ENCODE peak calls at places on chromosomes 16 and 17, in seven cellular contexts. J is HCT116, O is GM12878, S is SK-N-SH, Z is K562, H is HepG2, Q is H1. L is an unnamed sample.

GRCh38 chr17:74431568-74432483 is at the start of gene GPRC5C:
- DNase-seq in H (peak; percentile 95), Z (peak; percentile 55), S (peak; percentile 84), O (no peak), J (peak; percentile 66), Q (peak; percentile 82), L (peak; percentile 98)

GRCh38 chr17:44187131-44187899 is 543 bp downstream of the TMUB2 start:
- DNase-seq in O (no peak), Z (no peak), S (peak; percentile 88), J (no peak), H (no peak), Q (peak; percentile 63), L (no peak)

GRCh38 chr17:17380156-17380925 is 77.2 kb downstream of the NT5M start:
- DNase-seq in O (no peak), Q (no peak), S (no peak), J (no peak), H (no peak), Z (no peak), L (no peak)

GRCh38 chr17:28738680-28739384 is 5.0 kb upstream of the TRAF4 start:
- DNase-seq in S (no peak), O (peak; percentile 72), J (no peak), Q (no peak), Z (no peak), H (no peak), L (no peak)

GRCh38 chr17:39863918-39864746 is at the start of gene IKZF3:
- DNase-seq in S (peak; percentile 78), Q (peak; percentile 87), H (peak; percentile 46), J (no peak), Z (peak; percentile 72), O (no peak), L (peak; percentile 75)

GRCh38 chr17:1493291-1493980 is 950 bp upstream of the MYO1C start:
- DNase-seq in S (no peak), O (no peak), Z (no peak), J (no peak), Q (no peak), H (no peak), L (no peak)

GRCh38 chr17:8362651-8363332 is 13.7 kb downstream of the KRABD2 start:
- DNase-seq in J (no peak), O (no peak), Z (no peak), H (no peak), Q (no peak), S (no peak), L (no peak)

GRCh38 chr16:54455021-54455725 is 168.6 kb upstream of the IRX3 start:
- DNase-seq in S (peak; percentile 40), O (no peak), J (no peak), Q (no peak), H (no peak), Z (no peak), L (no peak)

GRCh38 chr16:2512920-2513404 is 790 bp upstream of the ATP6V0C start:
- DNase-seq in O (no peak), H (no peak), Q (peak; percentile 77), Z (peak; percentile 47), J (no peak), S (peak; percentile 58), L (no peak)

GRCh38 chr17:303161-303560 is 49.4 kb downstream of the RPH3AL start:
- DNase-seq in S (no peak), Q (no peak), Z (no peak), J (no peak), H (no peak), O (no peak), L (no peak)

GRCh38 chr17:67555855-67556254 is 161.9 kb upstream of the NOL11 start:
- DNase-seq in H (no peak), Z (no peak), J (no peak), Q (no peak), O (no peak), S (no peak), L (no peak)

GRCh38 chr17:10309003-10309974 is 63.5 kb downstream of the MYH13 start:
- DNase-seq in O (no peak), S (no peak), H (no peak), Z (no peak), Q (no peak), J (no peak), L (no peak)

GRCh38 chr17:2150871-2151270 is 96.0 kb downstream of the HIC1 start:
- DNase-seq in Q (no peak), O (no peak), J (no peak), H (no peak), Z (no peak), S (no peak), L (no peak)

GRCh38 chr16:78458588-78458987 is 359.1 kb downstream of the WWOX start:
- DNase-seq in S (no peak), O (no peak), J (no peak), H (peak; percentile 28), Q (no peak), Z (no peak), L (peak; percentile 12)

GRCh38 chr16:61182416-61182815 is 853.8 kb downstream of the CDH8 start:
- DNase-seq in J (no peak), S (no peak), Z (no peak), H (no peak), O (peak; percentile 4), Q (no peak), L (no peak)

GRCh38 chr17:27343972-27344607 is 50.2 kb downstream of the WSB1 start:
- DNase-seq in Z (no peak), H (no peak), O (no peak), J (no peak), Q (no peak), S (no peak), L (no peak)

GRCh38 chr17:2396568-2397246 is 4.2 kb downstream of the MNT start:
- DNase-seq in O (peak; percentile 68), Q (peak; percentile 89), Z (peak; percentile 95), S (peak; percentile 81), H (peak; percentile 95), J (peak; percentile 93), L (peak; percentile 82)

GRCh38 chr16:68605746-68606145 is 39.4 kb upstream of the CDH3 start:
- DNase-seq in Q (no peak), J (no peak), H (no peak), Z (no peak), S (no peak), O (no peak), L (no peak)

GRCh38 chr17:43453331-43453812 is 30.4 kb upstream of the DHX8 start:
- DNase-seq in H (no peak), O (no peak), J (no peak), Q (no peak), Z (no peak), S (no peak), L (no peak)

GRCh38 chr16:65214196-65214595 is 92.3 kb upstream of the CDH11 start:
- DNase-seq in H (no peak), S (no peak), Z (no peak), Q (no peak), J (no peak), O (no peak), L (no peak)

GRCh38 chr17:75844530-75845057 is 390 bp upstream of the UNC13D start:
- DNase-seq in H (peak; percentile 64), S (peak; percentile 83), Z (peak; percentile 81), O (no peak), J (peak; percentile 85), Q (no peak), L (peak; percentile 98)

GRCh38 chr17:75842963-75843576 is 1.1 kb downstream of the UNC13D start:
- DNase-seq in O (no peak), Q (no peak), Z (no peak), H (no peak), S (no peak), J (no peak), L (no peak)

GRCh38 chr17:75842411-75842810 is 1.8 kb downstream of the UNC13D start:
- DNase-seq in Z (no peak), J (no peak), O (no peak), Q (no peak), S (no peak), H (no peak), L (no peak)

GRCh38 chr17:75845058-75845711 is 981 bp upstream of the UNC13D start:
- DNase-seq in H (peak; percentile 86), Q (peak; percentile 87), O (peak; percentile 81), Z (peak; percentile 98), S (peak; percentile 93), J (peak; percentile 96), L (peak; percentile 99)

DNA sequence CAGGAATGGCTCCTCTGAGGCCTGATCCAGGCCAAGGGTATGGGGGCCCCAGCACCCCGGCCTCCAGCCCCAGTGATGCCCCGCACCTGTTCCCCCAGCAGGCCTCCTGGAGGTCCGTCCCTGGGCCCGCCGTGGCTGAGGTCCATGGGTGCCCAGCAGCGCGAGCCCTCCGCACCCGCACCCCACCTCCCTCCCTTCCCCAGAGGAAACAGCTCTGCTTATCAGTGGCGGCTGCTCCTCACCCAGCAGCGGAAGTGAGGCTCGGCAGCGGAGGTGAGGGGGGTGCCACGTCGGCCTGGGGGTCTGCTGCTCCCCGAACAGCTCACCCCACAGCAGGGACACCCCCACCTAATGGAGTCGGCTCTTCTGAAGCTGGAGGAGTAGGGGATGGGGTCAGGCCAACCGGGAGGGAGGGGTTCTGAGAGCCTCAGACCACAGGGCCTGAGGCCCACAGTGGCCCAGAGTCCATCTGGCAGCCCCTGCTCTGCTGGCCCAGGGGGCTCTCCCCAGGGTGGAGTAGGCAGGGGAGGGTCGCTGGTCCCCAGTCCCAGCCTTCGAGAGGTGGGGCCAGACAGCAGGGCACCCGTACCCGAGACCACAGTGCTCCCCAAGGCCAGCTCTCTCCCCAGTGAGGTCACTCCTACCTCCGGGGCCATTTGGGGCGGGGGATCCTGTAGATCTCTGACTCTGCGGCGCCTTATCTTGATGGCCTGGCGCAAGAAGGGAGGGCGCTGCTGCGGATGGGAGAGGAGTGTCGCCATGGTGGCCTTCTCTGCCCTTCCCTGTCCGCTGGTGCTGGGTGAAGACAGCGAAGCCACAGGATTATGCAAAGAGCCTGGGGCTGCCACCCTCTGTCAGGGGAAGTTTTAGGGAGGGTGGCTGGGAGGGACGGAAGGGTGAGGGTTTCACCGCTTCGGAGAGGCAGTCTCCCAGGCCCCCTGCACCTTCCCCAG is at the start of gene UNC13D:
- DNase-seq in Z (peak; percentile 89), Q (no peak), S (peak; percentile 94), H (peak; percentile 76), O (no peak), J (no peak), L (peak; percentile 85)
- TF ChIP-seq JUND in Z (peak; percentile 73), Q (no peak), S (no peak), H (peak; percentile 10), O (no peak), J (no peak), L (no peak)

GRCh38 chr17:75979705-75980187 is 706 bp downstream of the TEN1 start:
- DNase-seq in H (no peak), O (no peak), S (no peak), Q (no peak), J (no peak), Z (no peak), L (no peak)
- TF ChIP-seq JUND in H (no peak), O (no peak), S (no peak), Q (no peak), J (no peak), Z (no peak), L (no peak)

GRCh38 chr17:57918017-57918895 is 37.0 kb downstream of the CUEDC1 start:
- DNase-seq in H (no peak), S (no peak), Z (no peak), J (no peak), O (no peak), Q (no peak), L (no peak)
- TF ChIP-seq JUND in H (no peak), S (no peak), Z (no peak), J (no peak), O (no peak), Q (no peak), L (no peak)

DNA sequence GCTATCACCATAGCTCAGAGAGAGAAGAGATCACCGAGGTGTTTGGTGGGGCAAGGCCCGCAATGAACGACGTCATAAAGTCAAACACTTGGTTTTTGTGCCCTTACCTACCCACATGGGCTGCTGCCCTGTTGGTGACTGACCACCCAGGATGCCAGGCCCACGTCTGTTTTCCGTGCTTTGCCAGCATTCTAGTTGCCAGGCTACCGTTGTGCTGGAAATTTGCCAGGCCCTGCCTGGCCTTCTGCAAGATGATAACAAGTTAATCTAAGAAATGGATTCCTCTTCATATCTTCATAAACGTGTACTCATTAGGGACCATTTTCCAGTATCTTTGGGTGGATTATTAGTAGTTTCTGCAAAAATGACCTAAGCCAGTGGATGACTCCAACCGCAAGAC is 35.4 kb downstream of the SLC6A4 start:
- DNase-seq in S (peak; percentile 38), O (no peak), H (no peak), Q (no peak), J (no peak), Z (no peak), L (no peak)
- TF ChIP-seq JUND in S (no peak), O (no peak), H (no peak), Q (no peak), J (no peak), Z (no peak), L (no peak)